ENCODE peak calls at places on chromosomes 13 and 19, in seven cellular contexts. One of them, this sample, is unnamed.

GRCh38 chr13:71685072-71685471 is 181.9 kb downstream of the DACH1 start:
- DNase-seq in Peyer's patch: no peak
- DNase-seq in IMR-90: no peak
- DNase-seq in testis: no peak
- DNase-seq in heart left ventricle: no peak
- DNase-seq in retinal pigment epithelial cell: no peak
- DNase-seq in ovary: no peak
- DNase-seq in this sample: no peak

GRCh38 chr19:46919324-46919723 is 58.5 kb downstream of the ARHGAP35 start:
- DNase-seq in Peyer's patch: no peak
- DNase-seq in retinal pigment epithelial cell: no peak
- DNase-seq in ovary: no peak
- DNase-seq in testis: no peak
- DNase-seq in IMR-90: peak
- DNase-seq in heart left ventricle: no peak
- DNase-seq in this sample: no peak

GRCh38 chr13:102236830-102237621 is 164.8 kb downstream of the FGF14 start:
- DNase-seq in heart left ventricle: no peak
- DNase-seq in IMR-90: no peak
- DNase-seq in ovary: no peak
- DNase-seq in Peyer's patch: no peak
- DNase-seq in retinal pigment epithelial cell: no peak
- DNase-seq in testis: no peak
- DNase-seq in this sample: no peak

GRCh38 chr13:27549406-27549981 is 70.8 kb downstream of the LNX2 start:
- DNase-seq in heart left ventricle: no peak
- DNase-seq in IMR-90: no peak
- DNase-seq in Peyer's patch: no peak
- DNase-seq in ovary: no peak
- DNase-seq in retinal pigment epithelial cell: no peak
- DNase-seq in testis: no peak
- DNase-seq in this sample: no peak

GRCh38 chr13:33260168-33261098 is 25.1 kb downstream of the STARD13 start:
- DNase-seq in Peyer's patch: no peak
- DNase-seq in testis: no peak
- DNase-seq in IMR-90: peak
- DNase-seq in ovary: no peak
- DNase-seq in heart left ventricle: no peak
- DNase-seq in retinal pigment epithelial cell: no peak
- DNase-seq in this sample: no peak

GRCh38 chr19:46860846-46861690 is at the start of gene ARHGAP35:
- DNase-seq in heart left ventricle: no peak
- DNase-seq in Peyer's patch: no peak
- DNase-seq in ovary: peak
- DNase-seq in IMR-90: no peak
- DNase-seq in retinal pigment epithelial cell: no peak
- DNase-seq in testis: no peak
- DNase-seq in this sample: no peak

GRCh38 chr19:6264077-6264445 is 15.7 kb downstream of the MLLT1 start:
- DNase-seq in testis: no peak
- DNase-seq in Peyer's patch: no peak
- DNase-seq in ovary: no peak
- DNase-seq in retinal pigment epithelial cell: no peak
- DNase-seq in IMR-90: peak
- DNase-seq in heart left ventricle: no peak
- DNase-seq in this sample: no peak

GRCh38 chr19:47003611-47003935 is 16.1 kb upstream of the NPAS1 start:
- DNase-seq in retinal pigment epithelial cell: no peak
- DNase-seq in IMR-90: peak
- DNase-seq in ovary: no peak
- DNase-seq in heart left ventricle: no peak
- DNase-seq in testis: no peak
- DNase-seq in Peyer's patch: no peak
- DNase-seq in this sample: no peak

GRCh38 chr13:60990032-60990733 is 425.5 kb downstream of the PCDH20 start:
- DNase-seq in ovary: no peak
- DNase-seq in testis: no peak
- DNase-seq in retinal pigment epithelial cell: no peak
- DNase-seq in IMR-90: no peak
- DNase-seq in heart left ventricle: no peak
- DNase-seq in Peyer's patch: no peak
- DNase-seq in this sample: no peak

GRCh38 chr13:60335531-60335930 is 61.5 kb upstream of the TDRD3 start:
- DNase-seq in heart left ventricle: no peak
- DNase-seq in IMR-90: peak
- DNase-seq in retinal pigment epithelial cell: no peak
- DNase-seq in Peyer's patch: no peak
- DNase-seq in ovary: no peak
- DNase-seq in testis: no peak
- DNase-seq in this sample: no peak

GRCh38 chr19:32336259-32337111 is 8.9 kb upstream of the ZNF507 start:
- DNase-seq in testis: no peak
- DNase-seq in Peyer's patch: no peak
- DNase-seq in retinal pigment epithelial cell: peak
- DNase-seq in ovary: no peak
- DNase-seq in heart left ventricle: no peak
- DNase-seq in IMR-90: peak
- DNase-seq in this sample: no peak
- TF ChIP-seq CTCF in testis: no peak
- TF ChIP-seq CTCF in Peyer's patch: no peak
- TF ChIP-seq CTCF in retinal pigment epithelial cell: no peak
- TF ChIP-seq CTCF in ovary: no peak
- TF ChIP-seq CTCF in heart left ventricle: no peak
- TF ChIP-seq CTCF in IMR-90: peak
- TF ChIP-seq CTCF in this sample: peak

GRCh38 chr13:113049981-113050380 is 55.6 kb upstream of the F7 start:
- DNase-seq in heart left ventricle: peak
- DNase-seq in IMR-90: no peak
- DNase-seq in testis: no peak
- DNase-seq in Peyer's patch: no peak
- DNase-seq in ovary: no peak
- DNase-seq in retinal pigment epithelial cell: no peak
- DNase-seq in this sample: no peak

GRCh38 chr13:113047587-113047986 is 58.0 kb upstream of the F7 start:
- DNase-seq in testis: no peak
- DNase-seq in IMR-90: no peak
- DNase-seq in retinal pigment epithelial cell: no peak
- DNase-seq in ovary: no peak
- DNase-seq in Peyer's patch: no peak
- DNase-seq in heart left ventricle: peak
- DNase-seq in this sample: no peak

GRCh38 chr13:113049521-113049941 is 56.1 kb upstream of the F7 start:
- DNase-seq in testis: peak
- DNase-seq in IMR-90: no peak
- DNase-seq in heart left ventricle: peak
- DNase-seq in ovary: no peak
- DNase-seq in Peyer's patch: no peak
- DNase-seq in retinal pigment epithelial cell: no peak
- DNase-seq in this sample: no peak

GRCh38 chr13:113046883-113047244 is 58.7 kb upstream of the F7 start:
- DNase-seq in retinal pigment epithelial cell: no peak
- DNase-seq in heart left ventricle: peak
- DNase-seq in testis: no peak
- DNase-seq in ovary: no peak
- DNase-seq in IMR-90: no peak
- DNase-seq in Peyer's patch: no peak
- DNase-seq in this sample: no peak

GRCh38 chr13:113048766-113049165 is 56.8 kb upstream of the F7 start:
- DNase-seq in testis: no peak
- DNase-seq in Peyer's patch: no peak
- DNase-seq in IMR-90: no peak
- DNase-seq in heart left ventricle: peak
- DNase-seq in ovary: no peak
- DNase-seq in retinal pigment epithelial cell: no peak
- DNase-seq in this sample: no peak
- H3K4me3 ChIP-seq in testis: no peak
- H3K4me3 ChIP-seq in Peyer's patch: no peak
- H3K4me3 ChIP-seq in IMR-90: no peak
- H3K4me3 ChIP-seq in heart left ventricle: no peak
- H3K4me3 ChIP-seq in ovary: no peak
- H3K4me3 ChIP-seq in retinal pigment epithelial cell: no peak
- H3K4me3 ChIP-seq in this sample: no peak

GRCh38 chr13:67841071-67841470 is 610.9 kb upstream of the PCDH9 start:
- DNase-seq in testis: no peak
- DNase-seq in retinal pigment epithelial cell: no peak
- DNase-seq in Peyer's patch: no peak
- DNase-seq in ovary: no peak
- DNase-seq in heart left ventricle: no peak
- DNase-seq in IMR-90: no peak
- DNase-seq in this sample: no peak
- TF ChIP-seq CTCF in testis: no peak
- TF ChIP-seq CTCF in retinal pigment epithelial cell: no peak
- TF ChIP-seq CTCF in Peyer's patch: no peak
- TF ChIP-seq CTCF in ovary: no peak
- TF ChIP-seq CTCF in heart left ventricle: no peak
- TF ChIP-seq CTCF in IMR-90: no peak
- TF ChIP-seq CTCF in this sample: no peak

DNA sequence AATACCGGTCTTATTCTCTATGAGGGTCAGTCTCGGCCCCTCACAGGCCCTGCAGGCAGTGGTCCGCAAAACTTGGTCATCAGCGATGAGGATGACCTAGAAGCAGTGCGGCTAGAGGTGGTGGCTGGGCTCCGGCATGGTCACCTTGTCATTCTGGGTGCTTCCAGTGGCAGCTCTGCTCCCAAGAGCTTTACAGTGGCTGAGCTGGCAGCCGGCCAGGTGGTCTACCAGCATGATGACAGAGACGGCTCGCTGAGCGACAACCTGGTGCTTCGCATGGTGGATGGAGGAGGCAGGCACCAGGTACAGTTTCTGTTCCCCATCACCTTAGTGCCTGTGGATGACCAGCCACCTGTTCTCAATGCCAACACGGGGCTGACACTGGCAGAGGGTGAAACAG is 1.8 kb downstream of the FREM2 start:
- DNase-seq in retinal pigment epithelial cell: no peak
- DNase-seq in heart left ventricle: no peak
- DNase-seq in ovary: peak
- DNase-seq in testis: no peak
- DNase-seq in Peyer's patch: no peak
- DNase-seq in IMR-90: no peak
- DNase-seq in this sample: no peak
- H3K4me3 ChIP-seq in retinal pigment epithelial cell: no peak
- H3K4me3 ChIP-seq in heart left ventricle: no peak
- H3K4me3 ChIP-seq in ovary: no peak
- H3K4me3 ChIP-seq in testis: no peak
- H3K4me3 ChIP-seq in Peyer's patch: no peak
- H3K4me3 ChIP-seq in IMR-90: no peak
- H3K4me3 ChIP-seq in this sample: no peak

DNA sequence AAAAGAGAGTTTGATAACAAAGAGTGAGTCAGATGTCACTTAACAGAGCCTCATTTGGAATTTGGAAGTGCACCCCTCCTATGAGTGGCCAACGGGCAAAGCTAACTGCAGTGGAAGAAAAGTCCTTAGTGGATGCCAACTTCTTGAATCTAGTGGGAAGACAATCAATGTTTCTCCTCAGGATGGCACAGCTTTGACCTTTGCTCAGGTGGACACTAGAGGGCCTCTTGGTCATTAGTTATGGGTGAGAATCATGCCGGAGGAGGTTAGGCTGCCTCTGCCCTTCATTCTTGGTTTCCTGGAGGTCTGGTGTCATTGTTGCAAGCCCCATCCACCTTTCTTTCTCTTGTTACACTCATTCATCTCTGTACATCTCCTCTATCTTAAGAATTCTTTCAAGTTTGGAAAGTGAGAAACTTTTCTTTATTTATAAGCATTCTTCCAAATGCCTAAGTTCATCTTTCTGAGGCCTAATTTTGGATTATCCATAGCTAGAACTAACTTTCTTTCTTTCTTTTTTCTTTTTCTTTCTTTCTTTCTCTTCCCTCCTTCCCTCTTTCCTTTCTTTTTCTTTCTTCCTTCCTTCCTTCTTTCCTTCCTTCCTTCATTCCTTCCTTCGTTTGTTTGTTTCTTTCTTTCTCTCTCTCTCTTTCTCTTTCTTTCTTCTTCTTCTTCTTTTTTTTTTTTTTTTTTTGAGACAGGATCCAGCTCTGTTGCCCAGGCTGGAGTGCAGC is 327.2 kb upstream of the TSHZ3 start:
- DNase-seq in retinal pigment epithelial cell: no peak
- DNase-seq in testis: peak
- DNase-seq in Peyer's patch: no peak
- DNase-seq in ovary: no peak
- DNase-seq in heart left ventricle: no peak
- DNase-seq in IMR-90: no peak
- DNase-seq in this sample: no peak
- TF ChIP-seq CTCF in retinal pigment epithelial cell: no peak
- TF ChIP-seq CTCF in testis: no peak
- TF ChIP-seq CTCF in Peyer's patch: no peak
- TF ChIP-seq CTCF in ovary: no peak
- TF ChIP-seq CTCF in heart left ventricle: peak
- TF ChIP-seq CTCF in IMR-90: no peak
- TF ChIP-seq CTCF in this sample: no peak

GRCh38 chr19:18194208-18194530 is 1.2 kb downstream of the MPV17L2 start:
- DNase-seq in testis: no peak
- DNase-seq in ovary: no peak
- DNase-seq in IMR-90: no peak
- DNase-seq in Peyer's patch: no peak
- DNase-seq in heart left ventricle: no peak
- DNase-seq in retinal pigment epithelial cell: no peak
- DNase-seq in this sample: no peak
- H3K4me3 ChIP-seq in testis: peak
- H3K4me3 ChIP-seq in ovary: peak
- H3K4me3 ChIP-seq in IMR-90: peak
- H3K4me3 ChIP-seq in Peyer's patch: peak
- H3K4me3 ChIP-seq in heart left ventricle: peak
- H3K4me3 ChIP-seq in retinal pigment epithelial cell: peak
- H3K4me3 ChIP-seq in this sample: peak